ENCODE peak calls at places on chromosome 1, in nine cellular contexts. S, P, Z, A, G, E, Q, R and C are unnamed samples. For H3K4me1 and H3K27me3, the result is how much of the 10 kb centered on the place peaks cover.

GRCh38 chr1:200150721-200151120 is 123.2 kb downstream of the NR5A2 start:
- DNase-seq in S (peak), P (no peak), Z (peak), A (peak), G (no peak), E (peak), Q (no peak), R (no peak), C (peak)

GRCh38 chr1:215022723-215023122 is 59.8 kb upstream of the KCNK2 start:
- DNase-seq in S (no peak), P (no peak), Z (no peak), A (no peak), G (no peak), E (no peak), Q (no peak), R (no peak), C (no peak)

GRCh38 chr1:233097546-233098254 is 147.3 kb downstream of the NTPCR start:
- DNase-seq in S (no peak), P (no peak), Z (no peak), A (no peak), G (no peak), E (no peak), Q (no peak), R (no peak), C (no peak)

GRCh38 chr1:23598424-23598823 is 39.1 kb upstream of the ID3 start:
- DNase-seq in S (no peak), P (no peak), Z (no peak), A (no peak), G (no peak), E (peak), Q (no peak), R (no peak), C (peak)

GRCh38 chr1:193707271-193708015 is 521.0 kb upstream of the B3GALT2 start:
- DNase-seq in S (no peak), P (no peak), Z (no peak), A (no peak), G (no peak), E (no peak), Q (no peak), R (no peak), C (no peak)

GRCh38 chr1:216216304-216216703 is 206.9 kb downstream of the USH2A start:
- DNase-seq in S (no peak), P (no peak), Z (no peak), A (no peak), G (no peak), E (no peak), Q (no peak), R (no peak), C (no peak)

GRCh38 chr1:29488794-29489309 is 252.5 kb downstream of the PTPRU start:
- DNase-seq in S (no peak), P (no peak), Z (no peak), A (no peak), G (no peak), E (no peak), Q (no peak), R (no peak), C (no peak)

GRCh38 chr1:88462481-88463261 is 221.4 kb upstream of the PKN2 start:
- DNase-seq in S (peak), P (no peak), Z (peak), A (no peak), G (no peak), E (peak), Q (no peak), R (no peak), C (peak)

GRCh38 chr1:115426271-115426771 is 88.3 kb upstream of the NGF start:
- DNase-seq in S (no peak), P (no peak), Z (peak), A (no peak), G (no peak), E (no peak), Q (no peak), R (no peak), C (no peak)

DNA sequence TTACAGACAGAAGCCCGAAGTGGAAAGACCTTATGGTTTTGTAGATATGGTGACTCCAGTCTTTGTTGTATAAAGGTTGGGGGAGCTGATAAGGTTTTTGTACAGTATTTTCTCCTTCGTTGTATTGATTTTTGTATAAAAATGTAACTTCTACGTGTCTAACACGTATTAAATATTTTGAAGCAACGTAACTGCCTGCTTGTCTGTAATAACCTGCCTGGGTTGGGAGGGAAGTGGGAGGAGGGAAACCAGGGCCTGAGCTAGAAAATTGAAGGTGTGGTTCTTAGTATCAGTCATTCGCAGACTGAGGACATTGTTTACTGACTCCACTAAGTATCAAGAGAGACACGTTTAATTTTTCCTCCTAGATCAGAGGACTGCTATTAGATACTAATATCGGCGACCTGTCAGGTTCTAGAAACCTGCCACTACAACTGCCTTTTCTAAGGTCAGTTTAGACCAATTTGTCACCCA is 2.2 kb downstream of the IER5 start:
- DNase-seq in S (no peak), P (no peak), Z (peak), A (no peak), G (no peak), E (no peak), Q (peak), R (peak), C (no peak)
- H3K4me3 ChIP-seq in S (peak), P (peak), Z (peak), A (peak), G (peak), E (peak), Q (peak), R (peak), C (peak)

DNA sequence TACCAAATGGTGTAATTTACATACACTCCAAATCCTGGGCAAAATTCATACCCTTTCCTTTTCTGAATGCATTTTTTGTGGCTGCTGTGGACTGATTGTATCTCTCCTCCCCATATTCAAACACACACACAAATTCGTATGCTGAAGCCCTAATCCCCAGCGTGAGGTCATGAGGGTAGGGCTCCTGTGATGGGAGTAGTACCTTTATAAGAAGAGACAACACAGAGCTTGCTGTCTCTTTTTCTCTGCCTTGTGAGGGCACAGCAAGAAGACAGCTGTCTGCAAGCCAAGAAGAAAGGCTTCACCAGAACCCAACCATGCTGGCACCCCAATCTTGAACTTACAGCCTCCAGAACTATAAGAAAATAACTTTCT is 24.4 kb downstream of the DUSP10 start:
- DNase-seq in S (no peak), P (no peak), Z (no peak), A (no peak), G (no peak), E (no peak), Q (no peak), R (no peak), C (peak)
- H3K4me1 ChIP-seq in S (under half), P (half or more), Z (half or more), A (under half), G (under half), E (under half), Q (half or more), R (under half), C (under half)

DNA sequence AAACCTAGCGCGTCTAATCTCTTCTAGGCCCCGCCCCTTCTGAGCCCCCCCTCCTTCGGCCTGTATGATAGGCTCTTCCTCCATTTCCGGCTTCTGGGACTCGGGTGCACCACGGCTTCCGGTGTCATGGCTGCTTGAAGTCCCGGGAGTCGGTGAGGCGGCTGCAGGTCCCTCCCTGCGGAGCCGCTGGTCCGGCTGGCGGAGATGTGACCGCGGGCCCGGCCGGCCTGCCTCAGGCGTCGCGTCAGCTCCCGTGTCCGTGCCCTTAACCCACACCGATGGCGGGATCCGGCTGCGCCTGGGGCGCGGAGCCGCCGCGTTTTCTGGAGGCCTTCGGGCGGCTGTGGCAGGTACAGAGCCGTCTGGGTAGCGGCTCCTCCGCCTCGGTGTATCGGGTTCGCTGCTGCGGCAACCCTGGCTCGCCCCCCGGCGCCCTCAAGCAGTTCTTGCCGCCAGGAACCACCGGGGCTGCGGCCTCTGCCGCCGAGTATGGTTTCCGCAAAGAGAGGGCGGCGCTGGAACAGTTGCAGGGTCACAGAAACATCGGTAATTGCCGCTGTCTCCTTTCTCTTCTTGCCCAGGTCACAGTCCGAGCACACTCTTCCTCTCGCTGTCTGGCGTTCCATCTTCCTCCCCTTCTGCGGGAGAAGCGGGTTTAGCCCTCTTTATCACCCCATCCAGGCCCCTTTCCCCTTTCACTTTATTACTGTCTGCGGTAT is at the start of gene UHMK1:
- DNase-seq in S (peak), P (peak), Z (peak), A (no peak), G (peak), E (peak), Q (peak), R (peak), C (peak)
- H3K27me3 ChIP-seq in S (under half), P (under half), Z (under half), A (under half), G (under half), E (under half), Q (under half), R (under half), C (under half)

GRCh38 chr1:26474824-26475223 is 2.6 kb downstream of the HMGN2 start:
- DNase-seq in S (no peak), P (no peak), Z (no peak), A (no peak), G (no peak), E (no peak), Q (no peak), R (no peak), C (no peak)
- H3K4me3 ChIP-seq in S (no peak), P (no peak), Z (no peak), A (no peak), G (no peak), E (no peak), Q (no peak), R (no peak), C (no peak)

DNA sequence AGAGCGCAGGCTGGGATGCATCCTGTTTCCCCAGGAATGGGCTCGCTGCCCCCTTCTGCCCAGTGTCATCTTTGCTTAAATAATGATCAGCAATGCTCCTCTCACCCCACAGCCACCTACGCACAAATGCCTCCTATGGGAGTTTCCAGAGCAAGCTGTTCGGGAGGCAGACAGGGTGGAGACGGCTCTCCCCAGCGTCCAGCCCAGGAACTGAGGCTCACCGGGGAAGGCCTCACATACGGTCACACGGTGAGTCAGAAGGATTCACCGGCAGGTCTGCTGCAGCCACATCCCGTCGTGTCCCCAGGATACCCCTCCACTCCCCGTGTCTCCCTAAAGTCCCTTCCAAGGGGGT is 40.3 kb upstream of the RUNX3 start:
- DNase-seq in S (no peak), P (no peak), Z (peak), A (no peak), G (peak), E (no peak), Q (no peak), R (no peak), C (no peak)
- H3K4me1 ChIP-seq in S (under half), P (under half), Z (half or more), A (under half), G (under half), E (under half), Q (under half), R (under half), C (under half)

GRCh38 chr1:62882705-62883104 is 98.8 kb downstream of the ATG4C start:
- DNase-seq in S (no peak), P (no peak), Z (no peak), A (no peak), G (no peak), E (no peak), Q (no peak), R (no peak), C (no peak)
- H3K27me3 ChIP-seq in S (under half), P (under half), Z (under half), A (under half), G (under half), E (under half), Q (under half), R (under half), C (under half)

GRCh38 chr1:16028237-16029002 is 6.6 kb downstream of the CLCNKA start:
- DNase-seq in S (no peak), P (no peak), Z (no peak), A (no peak), G (no peak), E (no peak), Q (no peak), R (no peak), C (no peak)

GRCh38 chr1:16029288-16029687 is 7.5 kb downstream of the CLCNKA start:
- DNase-seq in S (no peak), P (no peak), Z (no peak), A (no peak), G (no peak), E (no peak), Q (no peak), R (no peak), C (no peak)

GRCh38 chr1:16023050-16023653 is 1.3 kb downstream of the CLCNKA start:
- DNase-seq in S (no peak), P (no peak), Z (no peak), A (no peak), G (no peak), E (no peak), Q (no peak), R (no peak), C (no peak)

GRCh38 chr1:16022393-16022792 is 557 bp downstream of the CLCNKA start:
- DNase-seq in S (no peak), P (no peak), Z (no peak), A (no peak), G (no peak), E (no peak), Q (no peak), R (no peak), C (no peak)

GRCh38 chr1:16026723-16027484 is 5.1 kb downstream of the CLCNKA start:
- DNase-seq in S (no peak), P (no peak), Z (no peak), A (no peak), G (no peak), E (peak), Q (peak), R (no peak), C (peak)
- H3K4me3 ChIP-seq in S (peak), P (peak), Z (no peak), A (no peak), G (no peak), E (no peak), Q (no peak), R (no peak), C (no peak)

DNA sequence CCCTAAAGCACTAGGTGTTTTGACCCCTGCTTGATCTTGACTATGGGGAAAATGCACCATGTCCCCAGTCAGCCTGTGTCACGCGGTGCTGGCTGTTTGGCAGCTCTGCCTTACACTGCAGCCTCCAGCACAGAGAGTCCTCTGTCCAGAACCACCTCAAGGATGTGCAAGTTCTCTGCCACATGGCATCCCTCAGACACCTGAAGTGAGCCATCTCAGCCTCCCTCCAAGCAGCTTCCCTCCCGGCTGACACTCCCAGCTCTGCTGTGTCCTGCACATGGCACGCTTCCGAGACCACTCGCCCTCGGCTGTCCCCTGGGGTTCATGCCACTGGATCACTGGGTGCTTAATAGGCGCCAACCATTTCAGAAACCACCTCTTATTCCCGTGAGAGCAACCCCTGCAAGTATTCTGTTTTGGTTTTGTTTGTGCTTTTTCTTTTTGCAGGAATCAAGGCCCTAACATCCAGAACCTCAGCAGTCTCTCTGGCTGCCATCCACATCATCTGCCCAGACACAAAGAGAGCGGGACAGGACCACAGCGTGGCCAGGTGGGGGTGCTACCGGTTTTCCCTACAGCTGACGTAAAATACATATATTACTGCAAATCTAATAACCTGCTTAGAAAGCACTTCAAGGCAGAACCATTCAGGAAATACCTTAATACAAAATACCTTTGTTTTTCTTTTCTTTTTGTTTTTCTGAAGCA is 45.7 kb downstream of the CAPZB start:
- DNase-seq in S (no peak), P (no peak), Z (no peak), A (no peak), G (no peak), E (peak), Q (no peak), R (no peak), C (no peak)
- H3K4me1 ChIP-seq in S (half or more), P (half or more), Z (half or more), A (half or more), G (half or more), E (under half), Q (half or more), R (under half), C (under half)